ENCODE peak calls at places on chromosome 15, in ten cellular contexts. N is progenitor cell of endocrine pancreas; T is activated effector memory CD4-positive, alpha-beta T cell treated with anti-CD3 and anti-CD28 coated beads, Interleukin-2, amount 50 U/mL, for 16 hours; W is fibroblast of pulmonary artery; O is NT2/D1; Q is HepG2; V is T-helper 22 cell; X is fibroblast of lung; G is T-helper 9 cell; P is nephron progenitor cell. A is an unnamed sample.

GRCh38 chr15:101035611-101036010 is 116.5 kb downstream of the LRRK1 start:
- DNase-seq in X (no peak), N (no peak), Q (no peak), W (no peak), O (no peak), V (no peak), P (no peak), G (no peak), T (no peak), A (no peak)

GRCh38 chr15:43988900-43989299 is 162.1 kb downstream of the WDR76 start:
- DNase-seq in X (no peak), T (no peak), G (no peak), Q (no peak), N (no peak), O (no peak), P (no peak), W (no peak), V (no peak), A (no peak)

GRCh38 chr15:23648920-23649515 is 1.4 kb upstream of the MAGEL2 start:
- DNase-seq in Q (peak; percentile 16), P (peak; percentile 70), G (no peak), V (no peak), T (no peak), W (peak; percentile 25), O (no peak), N (no peak), X (peak; percentile 17), A (no peak)

GRCh38 chr15:60649845-60650548 is 171.1 kb upstream of the ICE2 start:
- DNase-seq in G (peak; percentile 14), V (peak; percentile 26), P (no peak), O (no peak), W (no peak), Q (peak; percentile 41), N (no peak), X (no peak), T (peak; percentile 77), A (no peak)

GRCh38 chr15:66838671-66839239 is 136.7 kb downstream of the SMAD6 start:
- DNase-seq in X (peak; percentile 66), O (no peak), Q (peak; percentile 33), T (no peak), W (peak; percentile 71), G (no peak), P (no peak), N (no peak), V (no peak), A (peak; percentile 37)

GRCh38 chr15:76988874-76989780 is 5.8 kb upstream of the PSTPIP1 start:
- DNase-seq in Q (no peak), W (no peak), T (no peak), V (no peak), N (no peak), X (no peak), G (no peak), P (no peak), O (no peak), A (no peak)

GRCh38 chr15:40843885-40844542 is at the start of gene SPINT1:
- DNase-seq in O (no peak), T (peak; percentile 90), N (peak; percentile 44), P (peak; percentile 65), W (no peak), V (no peak), G (peak; percentile 13), X (no peak), Q (no peak), A (no peak)

GRCh38 chr15:25690673-25691543 is 172.2 kb downstream of the ATP10A start:
- DNase-seq in T (no peak), W (peak; percentile 59), O (no peak), G (no peak), Q (no peak), X (peak; percentile 55), V (no peak), P (no peak), N (no peak), A (no peak)

GRCh38 chr15:23436421-23436820 is 10.6 kb downstream of the GOLGA6L2 start:
- DNase-seq in X (no peak), G (no peak), Q (no peak), P (no peak), T (no peak), N (no peak), O (no peak), V (no peak), W (no peak), A (no peak)

GRCh38 chr15:31357148-31357547 is 30.5 kb downstream of the KLF13 start:
- DNase-seq in P (no peak), T (no peak), G (no peak), O (no peak), Q (no peak), X (no peak), N (no peak), W (no peak), V (no peak), A (no peak)

GRCh38 chr15:63186065-63186464 is 3.3 kb upstream of the RAB8B start:
- DNase-seq in N (no peak), O (no peak), T (no peak), W (peak; percentile 56), V (no peak), P (no peak), Q (peak; percentile 41), X (peak; percentile 74), G (no peak), A (no peak)

GRCh38 chr15:85530079-85530478 is 149.7 kb downstream of the AKAP13 start:
- DNase-seq in W (no peak), V (no peak), G (no peak), Q (no peak), T (no peak), X (no peak), N (no peak), P (no peak), O (no peak), A (no peak)

GRCh38 chr15:39253552-39253951 is 327.3 kb upstream of the THBS1 start:
- DNase-seq in Q (no peak), O (no peak), N (no peak), V (no peak), P (no peak), W (no peak), X (no peak), G (no peak), T (no peak), A (no peak)

GRCh38 chr15:76164602-76165001 is 104.8 kb downstream of the TMEM266 start:
- DNase-seq in G (no peak), V (no peak), P (no peak), X (no peak), W (no peak), O (no peak), Q (no peak), T (no peak), N (no peak), A (no peak)

GRCh38 chr15:36645106-36645505 is 65.7 kb downstream of the CDIN1 start:
- DNase-seq in W (peak; percentile 44), Q (no peak), G (no peak), O (no peak), T (no peak), X (peak; percentile 21), P (no peak), V (no peak), N (no peak), A (no peak)

GRCh38 chr15:31341036-31341435 is 14.4 kb downstream of the KLF13 start:
- DNase-seq in Q (no peak), P (no peak), T (no peak), X (no peak), O (no peak), V (no peak), N (no peak), G (no peak), W (no peak), A (no peak)

GRCh38 chr15:60480888-60481287 is 1.9 kb upstream of the ICE2 start:
- DNase-seq in Q (no peak), W (no peak), X (no peak), G (no peak), O (no peak), V (no peak), N (no peak), T (no peak), P (no peak), A (no peak)

GRCh38 chr15:82040862-82041261 is 5.0 kb downstream of the MEX3B start:
- DNase-seq in W (no peak), O (peak; percentile 36), P (peak; percentile 39), G (no peak), T (no peak), V (no peak), Q (no peak), X (no peak), N (no peak), A (peak; percentile 85)

GRCh38 chr15:79004336-79004735 is 59.5 kb upstream of the CTSH start:
- DNase-seq in G (no peak), T (no peak), P (no peak), O (peak; percentile 72), W (peak; percentile 64), N (no peak), X (peak; percentile 33), V (no peak), Q (peak; percentile 62), A (no peak)

GRCh38 chr15:58497036-58497785 is 65.4 kb downstream of the LIPC start:
- DNase-seq in N (no peak), P (peak; percentile 29), O (no peak), T (no peak), Q (no peak), G (no peak), X (no peak), W (no peak), V (no peak), A (no peak)

GRCh38 chr15:86743283-86743903 is 663.7 kb downstream of the AGBL1 start:
- DNase-seq in G (peak; percentile 53), P (peak; percentile 62), N (peak; percentile 40), V (peak; percentile 9), X (no peak), T (peak; percentile 82), W (no peak), Q (peak; percentile 1), O (peak; percentile 65), A (peak; percentile 35)

GRCh38 chr15:62966294-62966693 is 76.3 kb upstream of the TPM1 start:
- DNase-seq in N (no peak), V (no peak), T (no peak), P (no peak), O (no peak), Q (no peak), X (no peak), W (no peak), G (no peak), A (no peak)

GRCh38 chr15:50968353-50968752 is 59.9 kb downstream of the AP4E1 start:
- DNase-seq in W (no peak), T (no peak), N (no peak), V (no peak), X (no peak), P (no peak), O (no peak), Q (no peak), G (no peak), A (no peak)